ENCODE peak calls at places on chromosomes 2 and 18, in five cellular contexts. L, Q, B, Y and U are unnamed samples.
A peak's percentile ranks its signal among the peaks of the same experiment; 100 is the strongest.

GRCh38 chr2:49914281-49914680 is 760.0 kb upstream of the FSHR start:
- DNase-seq in Q (no peak), L (no peak), B (no peak), Y (no peak), U (no peak)

GRCh38 chr2:219219113-219219696 is 447 bp upstream of the ABCB6 start:
- DNase-seq in B (peak; percentile 36), Y (no peak), L (no peak), Q (no peak), U (no peak)

GRCh38 chr2:152222975-152223638 is 47.5 kb upstream of the STAM2 start:
- DNase-seq in Y (no peak), B (no peak), Q (peak; percentile 41), L (peak; percentile 55), U (no peak)

GRCh38 chr2:32168513-32168912 is 2.8 kb downstream of the SLC30A6 start:
- DNase-seq in Y (no peak), L (no peak), Q (no peak), B (no peak), U (no peak)

GRCh38 chr2:138502253-138503086 is 900 bp downstream of the SPOPL start:
- DNase-seq in B (no peak), L (peak; percentile 25), Y (no peak), Q (no peak), U (no peak)

GRCh38 chr18:37889963-37890362 is 324.4 kb upstream of the CELF4 start:
- DNase-seq in Y (no peak), L (no peak), B (no peak), Q (no peak), U (no peak)

GRCh38 chr2:9650119-9650821 is 19.5 kb upstream of the YWHAQ start:
- DNase-seq in Y (no peak), B (no peak), L (no peak), Q (no peak), U (no peak)

GRCh38 chr2:5076599-5076998 is 615.6 kb upstream of the SOX11 start:
- DNase-seq in Y (no peak), L (no peak), Q (no peak), B (no peak), U (no peak)

GRCh38 chr2:200252661-200253067 is 53.8 kb upstream of the SPATS2L start:
- DNase-seq in B (no peak), Y (no peak), L (no peak), Q (no peak), U (no peak)

GRCh38 chr2:22628183-22628582 is 756.8 kb upstream of the KLHL29 start:
- DNase-seq in L (no peak), Q (no peak), Y (no peak), B (no peak), U (no peak)

GRCh38 chr2:22826658-22827165 is 558.3 kb upstream of the KLHL29 start:
- DNase-seq in Q (no peak), Y (no peak), B (no peak), L (no peak), U (no peak)

GRCh38 chr2:182854405-182855105 is 11.9 kb downstream of the FRZB start:
- DNase-seq in B (no peak), Y (no peak), L (no peak), Q (no peak), U (no peak)

GRCh38 chr2:525021-525420 is 152.2 kb downstream of the TMEM18 start:
- DNase-seq in B (no peak), Y (no peak), L (no peak), Q (no peak), U (no peak)

GRCh38 chr2:10814571-10815331 is 2.2 kb upstream of the PDIA6 start:
- DNase-seq in B (no peak), Q (no peak), L (no peak), Y (no peak), U (no peak)

GRCh38 chr2:144015655-144016245 is 504.2 kb downstream of the ZEB2 start:
- DNase-seq in Y (no peak), Q (no peak), B (no peak), L (no peak), U (no peak)

GRCh38 chr2:231626449-231626848 is 33.8 kb downstream of the TEX44 start:
- DNase-seq in B (no peak), Y (no peak), Q (no peak), L (no peak), U (no peak)

GRCh38 chr2:128622371-128622770 is 303.7 kb upstream of the HS6ST1 start:
- DNase-seq in Q (no peak), B (peak; percentile 70), Y (peak; percentile 61), L (no peak), U (no peak)

GRCh38 chr2:44103643-44104038 is 65.0 kb upstream of the PPM1B start:
- DNase-seq in Q (no peak), Y (no peak), B (no peak), L (no peak), U (no peak)

GRCh38 chr2:241109210-241110088 is 7.4 kb upstream of the MTERF4 start:
- DNase-seq in L (no peak), B (no peak), Y (peak; percentile 49), Q (no peak), U (no peak)

GRCh38 chr2:48395658-48396057 is 134.3 kb upstream of the STON1 start:
- DNase-seq in Q (no peak), L (no peak), B (no peak), Y (no peak), U (no peak)

GRCh38 chr2:157325786-157326185 is at the start of gene ERMN:
- DNase-seq in L (no peak), B (no peak), Y (no peak), Q (no peak), U (no peak)

GRCh38 chr2:71611247-71611646 is 157.9 kb downstream of the DYSF start:
- DNase-seq in L (no peak), Y (no peak), B (peak; percentile 24), Q (no peak), U (peak; percentile 47)

GRCh38 chr2:84459028-84459943 is at the start of gene SUCLG1:
- DNase-seq in L (peak; percentile 83), Q (peak; percentile 67), Y (peak; percentile 93), B (peak; percentile 90), U (peak; percentile 81)

GRCh38 chr2:54803783-54804758 is 80.6 kb downstream of the EML6 start:
- DNase-seq in Q (no peak), Y (no peak), L (no peak), B (no peak), U (no peak)

GRCh38 chr18:45562567-45563479 is 52.5 kb upstream of the SLC14A2 start:
- DNase-seq in Y (no peak), B (no peak), L (no peak), Q (peak; percentile 68), U (no peak)

GRCh38 chr2:202113571-202114142 is 40.6 kb downstream of the KIAA2012 start:
- DNase-seq in B (no peak), Y (no peak), L (no peak), Q (no peak), U (no peak)

GRCh38 chr18:36454258-36454657 is 156.7 kb downstream of the FHOD3 start:
- DNase-seq in B (no peak), L (no peak), Q (no peak), Y (no peak), U (no peak)

GRCh38 chr2:20622731-20623130 is 28.2 kb downstream of the HS1BP3 start:
- DNase-seq in Y (peak; percentile 28), L (no peak), Q (no peak), B (peak; percentile 21), U (peak; percentile 53)

GRCh38 chr2:75464348-75464946 is 96.3 kb downstream of the EVA1A start:
- DNase-seq in L (no peak), Q (no peak), Y (no peak), B (no peak), U (no peak)

GRCh38 chr2:75465317-75465998 is 95.3 kb downstream of the EVA1A start:
- DNase-seq in Q (no peak), B (no peak), L (no peak), Y (no peak), U (no peak)

GRCh38 chr2:75462714-75463113 is 98.0 kb downstream of the EVA1A start:
- DNase-seq in Q (no peak), Y (no peak), L (no peak), B (no peak), U (no peak)

DNA sequence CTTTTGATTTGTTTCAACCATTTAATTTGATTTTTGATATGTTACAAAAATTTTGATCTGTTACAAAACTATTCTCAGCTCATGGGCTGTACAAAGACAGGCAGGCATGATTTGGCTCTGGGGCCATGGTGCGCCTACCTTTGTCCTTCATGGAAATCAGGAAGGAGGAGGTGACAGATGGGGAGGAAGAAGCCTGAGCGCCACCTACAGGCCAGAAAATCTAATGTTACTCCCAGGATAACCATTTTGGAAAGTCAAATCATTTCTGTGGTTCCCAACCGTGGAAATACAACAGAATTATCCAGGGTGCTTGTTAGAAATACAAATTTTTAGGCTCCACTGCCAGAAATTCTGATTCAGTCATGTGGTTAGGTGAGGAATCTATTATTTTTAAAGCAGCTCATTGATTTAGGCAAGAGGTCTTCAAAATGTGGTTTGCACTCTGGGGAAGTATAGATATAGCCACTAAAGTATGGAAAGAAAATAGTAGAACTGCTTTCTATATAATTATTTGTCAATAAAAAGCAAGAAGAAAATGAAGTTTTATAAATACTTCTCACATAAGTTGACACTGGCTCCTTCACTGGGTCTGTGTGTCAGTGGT is 93.9 kb downstream of the EVA1A start:
- DNase-seq in B (peak; percentile 30), Y (no peak), Q (no peak), L (no peak), U (no peak)
- TF ChIP-seq CTCF in B (peak; percentile 38), Y (peak; percentile 38), Q (no peak), L (no peak), U (peak; percentile 48)

GRCh38 chr2:38522754-38523349 is 79.9 kb downstream of the HNRNPLL start:
- DNase-seq in Q (no peak), B (no peak), Y (no peak), L (no peak), U (no peak)
- H3K27ac ChIP-seq in Q (no peak overlapping the region), B (no peak overlapping the region), Y (no peak overlapping the region), L (no peak overlapping the region), U (no peak overlapping the region)

DNA sequence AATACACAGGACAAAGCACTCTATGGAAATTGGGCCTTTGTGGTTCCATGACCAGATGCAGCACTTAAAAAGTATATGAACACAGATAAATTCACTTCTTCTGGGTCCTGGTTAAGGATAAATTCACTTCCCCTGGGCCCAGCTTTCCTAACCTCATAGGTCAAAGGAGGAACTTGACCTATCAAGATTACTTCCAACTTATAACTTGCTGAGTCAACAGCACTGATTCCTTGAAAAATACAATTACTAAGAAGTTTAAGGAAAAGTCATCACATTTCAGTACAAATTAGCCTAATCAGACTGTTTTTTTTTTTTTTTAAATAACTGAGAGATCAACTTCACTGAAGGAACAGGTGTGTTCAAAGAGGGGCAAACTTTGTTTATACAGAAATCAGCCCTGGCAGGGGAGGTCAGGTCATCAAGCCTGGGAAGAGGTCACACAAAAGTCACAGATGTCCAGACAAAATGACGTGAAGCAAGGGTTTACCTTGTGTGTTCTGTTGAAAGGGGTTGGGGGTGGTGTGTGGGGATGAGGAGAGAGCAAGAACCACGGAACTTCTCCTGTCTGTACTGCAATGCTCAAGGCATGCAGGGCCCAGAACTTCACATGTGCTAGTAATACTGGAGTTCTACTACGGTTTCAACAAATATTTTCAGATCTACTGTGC is 55.8 kb downstream of the PPP4R1 start:
- DNase-seq in L (no peak), B (no peak), Q (no peak), Y (no peak), U (no peak)
- H3K36me3 ChIP-seq in L (no peaks in the 10 kb centered on the region), B (peaks cover 99% of the 10 kb centered on the region), Q (peaks cover 14% of the 10 kb centered on the region), Y (peaks cover 4% of the 10 kb centered on the region), U (peaks cover 99% of the 10 kb centered on the region)

GRCh38 chr2:107648781-107649413 is 177.8 kb upstream of the RGPD4 start:
- DNase-seq in Y (no peak), B (no peak), L (no peak), Q (no peak), U (peak; percentile 38)
- TF ChIP-seq CTCF in Y (no peak), B (no peak), L (no peak), Q (no peak), U (no peak)